ENCODE peak calls at places on chromosomes 1 and 21, in seven cellular contexts. Y is adipocyte, T is neural progenitor cell, M is left lung, Z is esophagus squamous epithelium, R is K562, K is psoas muscle. U is an unnamed sample. For H3K4me1, the result is how much of the 10 kb centered on the place peaks cover.

GRCh38 chr1:41455479-41456271 is 28.8 kb downstream of the EDN2 start:
- DNase-seq in Y (peak), T (no peak), M (no peak), Z (no peak), R (no peak), K (no peak), U (peak)

GRCh38 chr1:5947978-5948680 is 44.1 kb downstream of the NPHP4 start:
- DNase-seq in Y (no peak), T (no peak), M (no peak), Z (no peak), R (no peak), K (no peak), U (no peak)

GRCh38 chr1:108050911-108051624 is 86.1 kb upstream of the VAV3 start:
- DNase-seq in Y (no peak), T (no peak), M (no peak), Z (no peak), R (no peak), K (no peak), U (no peak)

GRCh38 chr1:216433175-216433574 is 9.9 kb upstream of the USH2A start:
- DNase-seq in Y (no peak), T (no peak), M (no peak), Z (no peak), R (no peak), K (no peak), U (no peak)

GRCh38 chr1:210340751-210341328 is 12.1 kb downstream of the HHAT start:
- DNase-seq in Y (no peak), T (no peak), M (no peak), Z (no peak), R (no peak), K (no peak), U (no peak)

GRCh38 chr1:69929278-69930057 is 275.9 kb downstream of the LRRC40 start:
- DNase-seq in Y (peak), T (no peak), M (no peak), Z (no peak), R (no peak), K (no peak), U (no peak)

GRCh38 chr1:31752952-31753351 is 11.2 kb downstream of the ADGRB2 start:
- DNase-seq in Y (no peak), T (no peak), M (no peak), Z (no peak), R (no peak), K (no peak), U (no peak)

GRCh38 chr1:196607940-196608339 is 300 bp downstream of the KCNT2 start:
- DNase-seq in Y (peak), T (peak), M (no peak), Z (no peak), R (no peak), K (no peak), U (no peak)

GRCh38 chr1:236063919-236064673 is 794 bp downstream of the NID1 start:
- DNase-seq in Y (peak), T (peak), M (peak), Z (no peak), R (no peak), K (peak), U (peak)

GRCh38 chr1:2148691-2149090 is 45.9 kb downstream of the FAAP20 start:
- DNase-seq in Y (no peak), T (no peak), M (peak), Z (no peak), R (no peak), K (no peak), U (no peak)

GRCh38 chr21:33828083-33828482 is 87.5 kb downstream of the ATP5PO start:
- DNase-seq in Y (no peak), T (no peak), M (no peak), Z (no peak), R (no peak), K (no peak), U (no peak)

GRCh38 chr1:43288058-43288784 is 2.8 kb upstream of the C1orf210 start:
- DNase-seq in Y (no peak), T (no peak), M (peak), Z (no peak), R (no peak), K (no peak), U (no peak)

GRCh38 chr1:63828322-63829044 is 54.7 kb downstream of the ROR1 start:
- DNase-seq in Y (no peak), T (no peak), M (no peak), Z (no peak), R (no peak), K (no peak), U (peak)

GRCh38 chr1:159315381-159315780 is 13.2 kb downstream of the FCER1A start:
- DNase-seq in Y (no peak), T (no peak), M (no peak), Z (no peak), R (no peak), K (no peak), U (no peak)

GRCh38 chr1:239112536-239112935 is 273.8 kb upstream of the CHRM3 start:
- DNase-seq in Y (no peak), T (no peak), M (no peak), Z (no peak), R (no peak), K (no peak), U (no peak)

GRCh38 chr1:160062134-160062533 is 7.8 kb downstream of the KCNJ10 start:
- DNase-seq in Y (no peak), T (peak), M (no peak), Z (no peak), R (no peak), K (no peak), U (no peak)

GRCh38 chr1:90558754-90559378 is 158.2 kb downstream of the BARHL2 start:
- DNase-seq in Y (no peak), T (no peak), M (no peak), Z (no peak), R (no peak), K (no peak), U (no peak)

GRCh38 chr1:225451840-225452515 is 24.1 kb upstream of the LBR start:
- DNase-seq in Y (no peak), T (peak), M (no peak), Z (no peak), R (no peak), K (no peak), U (no peak)
- H3K4me1 ChIP-seq in Y (under half), T (under half), M (under half), Z (under half), R (under half), K (under half), U (under half)

GRCh38 chr1:189311915-189312314 is 1165.7 kb downstream of the BRINP3 start:
- DNase-seq in Y (no peak), T (peak), M (no peak), Z (no peak), R (no peak), K (no peak), U (no peak)

GRCh38 chr1:189313488-189313887 is 1164.2 kb downstream of the BRINP3 start:
- DNase-seq in Y (no peak), T (no peak), M (no peak), Z (no peak), R (no peak), K (no peak), U (no peak)

GRCh38 chr1:189315035-189315927 is 1162.4 kb downstream of the BRINP3 start:
- DNase-seq in Y (no peak), T (no peak), M (no peak), Z (no peak), R (no peak), K (no peak), U (no peak)

DNA sequence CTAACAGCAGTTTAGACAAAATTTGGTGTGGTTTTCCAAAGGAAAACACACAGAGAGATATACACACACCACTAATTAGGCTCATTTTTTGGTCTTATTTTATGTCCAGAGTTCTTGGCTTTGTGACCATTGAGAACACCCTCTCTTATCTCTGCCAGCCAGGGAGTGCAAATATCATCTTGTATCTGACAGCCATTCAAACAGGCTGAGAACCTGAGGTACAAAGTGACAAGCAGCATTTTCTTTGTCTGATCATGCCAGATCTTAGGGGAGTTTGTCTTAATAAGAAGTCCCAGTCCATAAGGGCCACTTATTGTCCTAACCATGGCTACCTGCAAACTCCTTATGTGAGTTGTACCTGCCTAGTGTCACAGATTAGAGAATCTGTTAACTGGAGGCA is 1165.2 kb downstream of the BRINP3 start:
- DNase-seq in Y (no peak), T (no peak), M (no peak), Z (no peak), R (no peak), K (no peak), U (no peak)
- H3K4me1 ChIP-seq in Y (under half), T (under half), M (under half), Z (under half), R (under half), K (under half), U (under half)

GRCh38 chr1:154999651-155000474 is 2.7 kb upstream of the ZBTB7B start:
- DNase-seq in Y (peak), T (peak), M (no peak), Z (no peak), R (peak), K (no peak), U (peak)
- H3K4me1 ChIP-seq in Y (under half), T (under half), M (half or more), Z (under half), R (half or more), K (under half), U (under half)

GRCh38 chr21:29168874-29169273 is 38.4 kb downstream of the MAP3K7CL start:
- DNase-seq in Y (no peak), T (no peak), M (no peak), Z (no peak), R (no peak), K (no peak), U (no peak)
- H3K4me1 ChIP-seq in Y (under half), T (under half), M (half or more), Z (under half), R (under half), K (under half), U (under half)